ENCODE peak calls at places on chromosomes 5 and 9, in ten cellular contexts. J is foreskin fibroblast; D is cardiac muscle cell; R is naive thymus-derived CD4-positive, alpha-beta T cell; C is astrocyte; E is SJCRH30; W is mucosa of descending colon; S is GM12864; L is breast epithelium; P is prostate gland. B is an unnamed sample.

GRCh38 chr9:91864372-91864771 is 85.7 kb downstream of the ROR2 start:
- DNase-seq in R (no peak), E (no peak), J (no peak), C (peak; percentile 18), D (peak; percentile 40), P (no peak), L (no peak), S (no peak), W (no peak), B (no peak)

GRCh38 chr5:89932771-89933181 is 476.8 kb downstream of the CETN3 start:
- DNase-seq in C (peak; percentile 15), P (no peak), J (no peak), W (no peak), L (no peak), R (no peak), D (peak; percentile 32), E (no peak), S (no peak), B (no peak)

GRCh38 chr9:12705738-12706391 is 12.7 kb downstream of the TYRP1 start:
- DNase-seq in L (no peak), P (no peak), W (no peak), C (no peak), R (no peak), D (no peak), E (no peak), S (no peak), J (no peak), B (no peak)

GRCh38 chr9:134892221-134892620 is 11.6 kb downstream of the FCN2 start:
- DNase-seq in S (no peak), E (peak; percentile 2), W (no peak), R (no peak), D (no peak), C (no peak), P (no peak), L (no peak), J (no peak), B (no peak)

GRCh38 chr5:151029179-151029855 is 8.9 kb downstream of the GPX3 start:
- DNase-seq in E (no peak), S (no peak), J (no peak), L (no peak), R (no peak), P (no peak), D (no peak), W (no peak), C (no peak), B (no peak)

GRCh38 chr5:158200624-158201023 is 341.7 kb upstream of the CLINT1 start:
- DNase-seq in L (no peak), C (no peak), E (no peak), P (no peak), W (no peak), R (no peak), J (no peak), D (no peak), S (no peak), B (no peak)

GRCh38 chr5:88875609-88876234 is 7.3 kb downstream of the MEF2C start:
- DNase-seq in C (no peak), S (no peak), E (no peak), R (no peak), D (peak; percentile 28), W (peak; percentile 31), J (no peak), L (no peak), P (no peak), B (no peak)

GRCh38 chr5:159913048-159913447 is 3.2 kb upstream of the ADRA1B start:
- DNase-seq in E (no peak), R (no peak), D (peak; percentile 88), P (no peak), W (no peak), S (no peak), L (no peak), C (peak; percentile 79), J (peak; percentile 90), B (no peak)

GRCh38 chr5:128328479-128328878 is 209.6 kb downstream of the FBN2 start:
- DNase-seq in C (peak; percentile 68), E (no peak), R (no peak), W (no peak), P (no peak), S (no peak), J (no peak), L (no peak), D (no peak), B (no peak)

GRCh38 chr5:180469586-180469865 is 24.7 kb upstream of the CNOT6 start:
- DNase-seq in S (no peak), L (no peak), P (no peak), J (no peak), R (no peak), C (no peak), E (no peak), D (no peak), W (no peak), B (no peak)

GRCh38 chr5:93746406-93747056 is 5.1 kb upstream of the POU5F2 start:
- DNase-seq in W (no peak), R (no peak), P (no peak), C (peak; percentile 51), E (no peak), J (peak; percentile 55), D (peak; percentile 20), L (no peak), S (no peak), B (no peak)

GRCh38 chr9:21766096-21766495 is 36.3 kb upstream of the MTAP start:
- DNase-seq in R (no peak), P (no peak), D (no peak), E (no peak), S (no peak), W (no peak), C (no peak), L (no peak), J (no peak), B (no peak)

GRCh38 chr5:31492824-31493223 is 39.1 kb downstream of the DROSHA start:
- DNase-seq in P (no peak), L (no peak), D (peak; percentile 14), W (no peak), S (no peak), E (no peak), R (no peak), C (peak; percentile 27), J (peak; percentile 52), B (no peak)

DNA sequence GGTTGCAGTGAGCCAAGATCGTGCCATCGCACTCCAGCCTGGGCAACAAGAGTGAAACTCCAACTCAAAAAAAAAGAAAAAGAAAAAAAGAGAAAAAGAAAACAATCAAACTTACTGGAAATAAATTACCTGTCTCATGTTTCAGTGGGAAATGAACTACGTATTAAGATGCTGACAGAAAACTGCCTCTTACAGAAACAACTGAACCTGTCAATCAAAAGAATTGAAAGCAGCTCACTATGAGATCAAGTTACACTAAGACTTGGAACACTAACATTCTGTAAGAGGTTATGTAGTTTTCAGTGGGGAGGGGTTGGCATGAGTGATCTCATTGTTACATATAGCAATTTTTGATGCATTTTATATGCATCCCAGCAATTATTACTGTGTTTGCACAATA is 64.4 kb upstream of the SPATA31E1 start:
- DNase-seq in R (no peak), D (no peak), J (no peak), P (no peak), L (no peak), S (no peak), W (no peak), E (no peak), C (no peak), B (no peak)
- H3K4me3 ChIP-seq in R (no peak overlapping the region), D (no peak overlapping the region), J (no peak overlapping the region), P (no peak overlapping the region), L (no peak overlapping the region), S (no peak overlapping the region), W (no peak overlapping the region), E (no peak overlapping the region), C (no peak overlapping the region), B (no peak overlapping the region)

GRCh38 chr9:6229186-6229585 is 13.6 kb downstream of the IL33 start:
- DNase-seq in E (no peak), L (no peak), P (no peak), R (no peak), S (no peak), D (no peak), W (no peak), J (no peak), C (no peak), B (no peak)
- H3K4me3 ChIP-seq in E (no peak overlapping the region), L (no peak overlapping the region), P (no peak overlapping the region), R (no peak overlapping the region), S (no peak overlapping the region), D (no peak overlapping the region), W (no peak overlapping the region), J (no peak overlapping the region), C (no peak overlapping the region), B (no peak overlapping the region)

GRCh38 chr9:20551835-20552234 is 70.5 kb downstream of the MLLT3 start:
- DNase-seq in S (no peak), R (no peak), L (no peak), C (no peak), W (peak; percentile 67), P (no peak), D (no peak), E (no peak), J (no peak), B (no peak)
- H3K4me3 ChIP-seq in S (no peak overlapping the region), R (no peak overlapping the region), L (no peak overlapping the region), C (no peak overlapping the region), W (no peak overlapping the region), P (no peak overlapping the region), D (no peak overlapping the region), E (no peak overlapping the region), J (no peak overlapping the region), B (no peak overlapping the region)

GRCh38 chr9:98164912-98165311 is 27.5 kb downstream of the CORO2A start:
- DNase-seq in C (no peak), P (no peak), R (no peak), D (no peak), L (no peak), J (no peak), W (no peak), E (no peak), S (no peak), B (no peak)

GRCh38 chr9:98168153-98168780 is 24.2 kb downstream of the CORO2A start:
- DNase-seq in E (no peak), W (no peak), C (no peak), D (no peak), P (no peak), S (no peak), L (no peak), J (no peak), R (no peak), B (no peak)

GRCh38 chr9:98171176-98171925 is 21.1 kb downstream of the CORO2A start:
- DNase-seq in C (no peak), S (no peak), P (no peak), J (no peak), R (no peak), E (no peak), L (no peak), D (peak; percentile 34), W (no peak), B (no peak)

GRCh38 chr9:98172604-98173003 is 19.8 kb downstream of the CORO2A start:
- DNase-seq in W (no peak), D (no peak), C (no peak), E (peak; percentile 90), S (no peak), L (no peak), P (peak; percentile 86), J (peak; percentile 39), R (no peak), B (no peak)

DNA sequence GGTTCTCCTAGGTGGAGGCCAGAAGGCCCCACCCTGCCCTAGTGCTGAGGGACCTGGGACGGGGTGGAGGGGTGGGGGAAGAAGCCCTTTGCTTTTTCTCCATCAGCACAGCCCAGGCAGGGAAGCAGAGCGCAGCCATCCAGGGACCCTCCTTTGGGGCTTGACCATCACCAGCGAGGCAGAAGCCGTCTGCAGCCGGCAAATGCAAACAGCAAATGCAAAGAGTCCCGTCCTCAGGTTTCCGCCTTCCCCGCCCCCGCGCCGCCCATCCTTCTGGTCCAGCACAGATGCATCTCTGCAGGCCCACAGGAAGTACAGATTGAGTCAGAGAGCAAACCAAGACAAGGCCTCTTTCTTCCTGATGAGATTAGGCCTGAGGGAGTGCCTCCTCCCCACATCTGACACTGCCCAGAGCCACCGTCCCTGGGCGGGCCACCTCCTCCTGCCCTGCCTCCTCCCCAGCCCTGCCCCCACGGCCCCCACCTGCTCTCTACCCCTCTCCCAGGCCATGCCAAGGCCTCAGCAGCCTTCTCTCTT is 23.4 kb downstream of the CORO2A start:
- DNase-seq in W (peak; percentile 53), D (peak; percentile 79), P (no peak), R (no peak), L (no peak), J (peak; percentile 39), E (peak; percentile 82), C (peak; percentile 36), S (peak; percentile 77), B (peak; percentile 15)
- H3K4me3 ChIP-seq in W (no peak overlapping the region), D (no peak overlapping the region), P (no peak overlapping the region), R (no peak overlapping the region), L (no peak overlapping the region), J (no peak overlapping the region), E (no peak overlapping the region), C (no peak overlapping the region), S (no peak overlapping the region), B (no peak overlapping the region)

B was measured in HFF-Myc.